ENCODE peak calls at places on chromosomes 1 and 21, in eight cellular contexts. One of them, this sample, is unnamed.

GRCh38 chr1:89361681-89362080 is 2.2 kb upstream of the GBP6 start:
- DNase-seq in transverse colon: no peak
- DNase-seq in prostate gland: no peak
- DNase-seq in ovary: no peak
- DNase-seq in NB4: no peak
- DNase-seq in IMR-90: no peak
- DNase-seq in endothelial cell of umbilical vein: no peak
- DNase-seq in stomach: no peak
- DNase-seq in this sample: no peak

GRCh38 chr1:221791846-221792245 is 50.0 kb upstream of the DUSP10 start:
- DNase-seq in prostate gland: no peak
- DNase-seq in NB4: no peak
- DNase-seq in transverse colon: no peak
- DNase-seq in IMR-90: no peak
- DNase-seq in ovary: no peak
- DNase-seq in stomach: no peak
- DNase-seq in endothelial cell of umbilical vein: no peak
- DNase-seq in this sample: no peak

GRCh38 chr1:150156868-150157603 is 7.3 kb downstream of the PLEKHO1 start:
- DNase-seq in IMR-90: peak; percentile 75
- DNase-seq in stomach: no peak
- DNase-seq in ovary: no peak
- DNase-seq in endothelial cell of umbilical vein: no peak
- DNase-seq in prostate gland: no peak
- DNase-seq in NB4: no peak
- DNase-seq in transverse colon: no peak
- DNase-seq in this sample: no peak

GRCh38 chr1:108049083-108049819 is 84.3 kb upstream of the VAV3 start:
- DNase-seq in prostate gland: no peak
- DNase-seq in endothelial cell of umbilical vein: no peak
- DNase-seq in transverse colon: no peak
- DNase-seq in IMR-90: no peak
- DNase-seq in stomach: no peak
- DNase-seq in NB4: peak; percentile 64
- DNase-seq in ovary: no peak
- DNase-seq in this sample: peak; percentile 4

GRCh38 chr1:7493711-7494110 is 277.4 kb upstream of the VAMP3 start:
- DNase-seq in ovary: no peak
- DNase-seq in prostate gland: no peak
- DNase-seq in NB4: no peak
- DNase-seq in endothelial cell of umbilical vein: no peak
- DNase-seq in stomach: no peak
- DNase-seq in IMR-90: no peak
- DNase-seq in transverse colon: no peak
- DNase-seq in this sample: no peak

GRCh38 chr21:14547834-14548513 is 1.9 kb upstream of the SAMSN1 start:
- DNase-seq in IMR-90: no peak
- DNase-seq in endothelial cell of umbilical vein: no peak
- DNase-seq in prostate gland: no peak
- DNase-seq in transverse colon: no peak
- DNase-seq in NB4: no peak
- DNase-seq in stomach: no peak
- DNase-seq in ovary: no peak
- DNase-seq in this sample: no peak

GRCh38 chr1:98398649-98399048 is 262.9 kb upstream of the SNX7 start:
- DNase-seq in prostate gland: no peak
- DNase-seq in stomach: no peak
- DNase-seq in IMR-90: no peak
- DNase-seq in NB4: no peak
- DNase-seq in transverse colon: no peak
- DNase-seq in endothelial cell of umbilical vein: no peak
- DNase-seq in ovary: no peak
- DNase-seq in this sample: no peak

GRCh38 chr1:154969741-154970452 is 650 bp downstream of the SHC1 start:
- DNase-seq in prostate gland: no peak
- DNase-seq in IMR-90: no peak
- DNase-seq in endothelial cell of umbilical vein: peak; percentile 21
- DNase-seq in ovary: peak; percentile 60
- DNase-seq in stomach: no peak
- DNase-seq in transverse colon: no peak
- DNase-seq in NB4: no peak
- DNase-seq in this sample: no peak

GRCh38 chr1:219119839-219120238 is 53.8 kb upstream of the LYPLAL1 start:
- DNase-seq in NB4: peak; percentile 82
- DNase-seq in endothelial cell of umbilical vein: no peak
- DNase-seq in stomach: no peak
- DNase-seq in transverse colon: no peak
- DNase-seq in ovary: no peak
- DNase-seq in IMR-90: no peak
- DNase-seq in prostate gland: no peak
- DNase-seq in this sample: peak; percentile 67

GRCh38 chr1:150152182-150152536 is 2.4 kb downstream of the PLEKHO1 start:
- DNase-seq in endothelial cell of umbilical vein: peak; percentile 39
- DNase-seq in ovary: no peak
- DNase-seq in IMR-90: no peak
- DNase-seq in transverse colon: no peak
- DNase-seq in NB4: no peak
- DNase-seq in stomach: no peak
- DNase-seq in prostate gland: no peak
- DNase-seq in this sample: no peak

GRCh38 chr1:171904778-171905449 is 63.6 kb downstream of the DNM3 start:
- DNase-seq in IMR-90: no peak
- DNase-seq in transverse colon: no peak
- DNase-seq in NB4: peak; percentile 11
- DNase-seq in prostate gland: no peak
- DNase-seq in endothelial cell of umbilical vein: no peak
- DNase-seq in stomach: no peak
- DNase-seq in ovary: no peak
- DNase-seq in this sample: no peak

GRCh38 chr1:31111290-31111951 is 45.9 kb upstream of the PUM1 start:
- DNase-seq in ovary: peak; percentile 24
- DNase-seq in NB4: peak; percentile 79
- DNase-seq in prostate gland: peak; percentile 23
- DNase-seq in endothelial cell of umbilical vein: no peak
- DNase-seq in stomach: peak; percentile 40
- DNase-seq in IMR-90: peak; percentile 34
- DNase-seq in transverse colon: peak; percentile 40
- DNase-seq in this sample: no peak

GRCh38 chr1:175514309-175515001 is 228.9 kb downstream of the TNR start:
- DNase-seq in IMR-90: no peak
- DNase-seq in transverse colon: no peak
- DNase-seq in stomach: no peak
- DNase-seq in ovary: no peak
- DNase-seq in endothelial cell of umbilical vein: peak; percentile 94
- DNase-seq in NB4: peak; percentile 86
- DNase-seq in prostate gland: no peak
- DNase-seq in this sample: no peak

GRCh38 chr1:155938220-155938627 is 3.2 kb upstream of the RXFP4 start:
- DNase-seq in IMR-90: peak; percentile 69
- DNase-seq in stomach: no peak
- DNase-seq in ovary: no peak
- DNase-seq in transverse colon: no peak
- DNase-seq in NB4: peak; percentile 78
- DNase-seq in endothelial cell of umbilical vein: peak; percentile 84
- DNase-seq in prostate gland: peak; percentile 37
- DNase-seq in this sample: peak; percentile 77

GRCh38 chr1:97050501-97050900 is 328.9 kb downstream of the PTBP2 start:
- DNase-seq in transverse colon: no peak
- DNase-seq in IMR-90: peak; percentile 59
- DNase-seq in ovary: no peak
- DNase-seq in endothelial cell of umbilical vein: peak; percentile 62
- DNase-seq in stomach: no peak
- DNase-seq in NB4: peak; percentile 23
- DNase-seq in prostate gland: no peak
- DNase-seq in this sample: no peak

GRCh38 chr1:159010398-159010797 is 691 bp downstream of the IFI16 start:
- DNase-seq in IMR-90: no peak
- DNase-seq in NB4: no peak
- DNase-seq in ovary: no peak
- DNase-seq in endothelial cell of umbilical vein: no peak
- DNase-seq in transverse colon: no peak
- DNase-seq in stomach: no peak
- DNase-seq in prostate gland: no peak
- DNase-seq in this sample: no peak

GRCh38 chr1:165376041-165376810 is 19.7 kb upstream of the LMX1A start:
- DNase-seq in prostate gland: peak; percentile 84
- DNase-seq in ovary: peak; percentile 94
- DNase-seq in transverse colon: peak; percentile 67
- DNase-seq in stomach: peak; percentile 65
- DNase-seq in NB4: peak; percentile 40
- DNase-seq in IMR-90: peak; percentile 20
- DNase-seq in endothelial cell of umbilical vein: peak; percentile 81
- DNase-seq in this sample: peak; percentile 26

DNA sequence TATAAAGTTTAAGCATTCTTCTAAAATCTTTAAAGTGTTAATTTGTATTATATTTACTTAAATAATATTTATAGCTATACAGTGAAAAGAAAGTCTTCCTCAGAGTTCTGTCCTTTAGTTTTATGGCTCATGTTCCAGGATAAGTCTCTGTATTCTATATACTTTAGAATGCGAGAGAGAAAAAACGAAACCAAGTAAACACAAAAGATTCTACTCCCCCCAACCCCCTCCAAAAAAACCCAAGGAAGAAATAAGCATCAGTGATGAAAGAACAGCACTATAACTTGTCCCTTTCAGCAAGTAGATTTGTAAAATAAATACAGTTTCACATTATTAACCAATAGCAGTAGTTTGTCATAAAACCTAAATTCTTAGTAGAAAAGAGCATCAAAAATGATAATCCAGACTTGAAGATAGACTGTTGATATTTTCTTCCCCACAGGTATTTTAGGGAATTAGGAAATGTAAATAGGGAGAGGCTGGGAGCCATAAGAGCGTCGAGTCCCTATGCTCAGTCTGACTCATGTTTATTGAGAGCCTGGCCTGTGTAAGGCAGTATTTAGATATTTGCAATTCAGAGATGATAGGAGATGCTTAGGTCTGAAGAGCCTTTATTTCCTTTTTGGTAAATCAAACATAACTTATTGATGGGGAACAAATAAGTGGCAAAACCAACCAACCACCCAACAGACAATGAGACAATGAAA is 35.5 kb downstream of the CDC14A start:
- DNase-seq in stomach: no peak
- DNase-seq in IMR-90: peak; percentile 64
- DNase-seq in endothelial cell of umbilical vein: peak; percentile 30
- DNase-seq in NB4: no peak
- DNase-seq in ovary: no peak
- DNase-seq in prostate gland: no peak
- DNase-seq in transverse colon: no peak
- DNase-seq in this sample: no peak
- TF ChIP-seq POLR2A in stomach: no peak
- TF ChIP-seq POLR2A in IMR-90: no peak
- TF ChIP-seq POLR2A in endothelial cell of umbilical vein: no peak
- TF ChIP-seq POLR2A in NB4: no peak
- TF ChIP-seq POLR2A in ovary: no peak
- TF ChIP-seq POLR2A in prostate gland: no peak
- TF ChIP-seq POLR2A in transverse colon: no peak
- TF ChIP-seq POLR2A in this sample: no peak

GRCh38 chr1:27878787-27879335 is 6.5 kb downstream of the THEMIS2 start:
- DNase-seq in prostate gland: no peak
- DNase-seq in IMR-90: no peak
- DNase-seq in NB4: no peak
- DNase-seq in stomach: no peak
- DNase-seq in transverse colon: no peak
- DNase-seq in endothelial cell of umbilical vein: no peak
- DNase-seq in ovary: no peak
- DNase-seq in this sample: no peak
- TF ChIP-seq POLR2A in prostate gland: no peak
- TF ChIP-seq POLR2A in IMR-90: no peak
- TF ChIP-seq POLR2A in NB4: no peak
- TF ChIP-seq POLR2A in stomach: no peak
- TF ChIP-seq POLR2A in transverse colon: no peak
- TF ChIP-seq POLR2A in endothelial cell of umbilical vein: no peak
- TF ChIP-seq POLR2A in ovary: no peak
- TF ChIP-seq POLR2A in this sample: no peak

GRCh38 chr21:15895142-15896106 is 165.6 kb downstream of the USP25 start:
- DNase-seq in ovary: no peak
- DNase-seq in IMR-90: peak; percentile 2
- DNase-seq in stomach: no peak
- DNase-seq in prostate gland: no peak
- DNase-seq in NB4: no peak
- DNase-seq in transverse colon: no peak
- DNase-seq in endothelial cell of umbilical vein: no peak
- DNase-seq in this sample: no peak

GRCh38 chr21:15896501-15896900 is 166.7 kb downstream of the USP25 start:
- DNase-seq in prostate gland: no peak
- DNase-seq in IMR-90: no peak
- DNase-seq in endothelial cell of umbilical vein: no peak
- DNase-seq in NB4: no peak
- DNase-seq in stomach: no peak
- DNase-seq in transverse colon: no peak
- DNase-seq in ovary: no peak
- DNase-seq in this sample: no peak

GRCh38 chr21:15894596-15894995 is 164.8 kb downstream of the USP25 start:
- DNase-seq in IMR-90: peak; percentile 38
- DNase-seq in prostate gland: no peak
- DNase-seq in NB4: peak; percentile 5
- DNase-seq in stomach: no peak
- DNase-seq in transverse colon: no peak
- DNase-seq in endothelial cell of umbilical vein: peak; percentile 36
- DNase-seq in ovary: no peak
- DNase-seq in this sample: no peak

GRCh38 chr21:15893902-15894301 is 164.1 kb downstream of the USP25 start:
- DNase-seq in IMR-90: no peak
- DNase-seq in prostate gland: no peak
- DNase-seq in NB4: no peak
- DNase-seq in ovary: no peak
- DNase-seq in stomach: no peak
- DNase-seq in transverse colon: no peak
- DNase-seq in endothelial cell of umbilical vein: no peak
- DNase-seq in this sample: no peak
- TF ChIP-seq POLR2A in IMR-90: no peak
- TF ChIP-seq POLR2A in prostate gland: no peak
- TF ChIP-seq POLR2A in NB4: no peak
- TF ChIP-seq POLR2A in ovary: no peak
- TF ChIP-seq POLR2A in stomach: no peak
- TF ChIP-seq POLR2A in transverse colon: no peak
- TF ChIP-seq POLR2A in endothelial cell of umbilical vein: no peak
- TF ChIP-seq POLR2A in this sample: no peak

DNA sequence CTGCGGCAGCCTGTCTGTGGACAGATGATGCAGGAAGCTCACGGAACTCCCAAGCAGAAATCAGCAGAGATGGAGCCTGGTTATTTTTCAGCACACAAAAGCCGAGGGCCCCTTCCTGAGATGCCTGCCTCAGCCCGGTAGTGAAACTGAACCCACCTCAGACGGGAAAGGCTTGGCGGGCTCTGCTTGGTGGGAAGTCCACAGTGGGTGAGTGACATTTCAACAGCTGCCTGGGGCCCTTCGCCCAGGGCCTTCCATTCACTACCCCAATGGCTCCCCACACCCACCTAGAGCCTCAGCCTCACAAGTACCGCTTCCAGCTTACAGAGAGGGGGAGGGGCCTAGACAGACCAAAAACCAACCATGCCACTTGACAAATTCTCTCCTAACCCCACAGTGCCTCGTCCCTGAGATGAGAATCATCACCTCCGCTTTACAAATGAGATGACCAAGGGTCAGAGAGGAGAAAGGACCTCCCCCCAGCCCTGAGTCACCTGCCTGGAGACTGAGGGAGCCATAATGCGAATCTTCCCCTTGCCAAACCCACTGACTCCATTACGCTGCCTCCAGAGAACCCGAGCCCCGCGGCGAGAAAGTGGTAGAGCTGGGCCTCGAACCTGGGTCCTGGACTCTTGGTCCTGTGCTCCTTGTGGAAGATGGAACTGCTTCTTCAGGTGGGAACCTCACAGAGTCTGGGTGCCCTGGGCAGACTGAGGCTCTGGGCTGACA is 3.4 kb upstream of the ECE1 start:
- DNase-seq in ovary: no peak
- DNase-seq in stomach: no peak
- DNase-seq in NB4: no peak
- DNase-seq in endothelial cell of umbilical vein: no peak
- DNase-seq in IMR-90: no peak
- DNase-seq in prostate gland: no peak
- DNase-seq in transverse colon: no peak
- DNase-seq in this sample: no peak
- TF ChIP-seq POLR2A in ovary: no peak
- TF ChIP-seq POLR2A in stomach: no peak
- TF ChIP-seq POLR2A in NB4: no peak
- TF ChIP-seq POLR2A in endothelial cell of umbilical vein: no peak
- TF ChIP-seq POLR2A in IMR-90: no peak
- TF ChIP-seq POLR2A in prostate gland: no peak
- TF ChIP-seq POLR2A in transverse colon: no peak
- TF ChIP-seq POLR2A in this sample: no peak